ENCODE peak calls at places on chromosomes 5 and 9, in eight cellular contexts. R, A, N, Q, T, O, X and B are unnamed samples.

GRCh38 chr9:134326754-134327526 is 685 bp downstream of the RXRA start:
- DNase-seq in X (peak; percentile 31), N (peak; percentile 60), O (peak; percentile 25), Q (peak; percentile 31), R (peak; percentile 48), T (no peak), A (peak; percentile 60), B (no peak)

GRCh38 chr5:95799181-95799835 is 23.2 kb downstream of the GLRX start:
- DNase-seq in Q (no peak), O (no peak), A (no peak), T (no peak), R (no peak), N (no peak), X (no peak), B (no peak)

GRCh38 chr9:123368481-123369153 is 12.6 kb downstream of the CRB2 start:
- DNase-seq in R (no peak), A (no peak), X (no peak), T (no peak), Q (no peak), N (no peak), O (no peak), B (no peak)

GRCh38 chr5:151660616-151661015 is 26.1 kb downstream of the SPARC start:
- DNase-seq in R (peak; percentile 76), O (peak; percentile 61), A (no peak), Q (peak; percentile 84), X (peak; percentile 80), T (no peak), N (no peak), B (peak; percentile 86)

GRCh38 chr9:95721132-95721531 is 154.4 kb upstream of the ERCC6L2 start:
- DNase-seq in Q (no peak), R (no peak), A (no peak), X (no peak), T (no peak), O (no peak), N (no peak), B (no peak)

GRCh38 chr5:112986224-112986623 is 9.6 kb downstream of the DCP2 start:
- DNase-seq in T (peak; percentile 44), O (no peak), Q (no peak), N (no peak), X (no peak), A (no peak), R (no peak), B (no peak)

GRCh38 chr5:74579215-74579614 is 61.3 kb downstream of the ENC1 start:
- DNase-seq in O (no peak), R (peak; percentile 95), A (no peak), N (no peak), Q (no peak), X (no peak), T (no peak), B (no peak)

GRCh38 chr9:125511780-125512179 is 195.2 kb downstream of the MAPKAP1 start:
- DNase-seq in R (no peak), Q (no peak), A (no peak), X (no peak), O (peak; percentile 19), N (no peak), T (no peak), B (peak; percentile 20)

GRCh38 chr9:21402387-21403247 is 6.3 kb upstream of the IFNA8 start:
- DNase-seq in A (peak; percentile 33), R (no peak), O (no peak), Q (no peak), T (peak; percentile 18), X (no peak), N (no peak), B (no peak)

GRCh38 chr5:57683036-57683600 is 200.5 kb upstream of the ACTBL2 start:
- DNase-seq in R (peak; percentile 21), N (no peak), A (no peak), X (peak; percentile 58), Q (peak; percentile 67), O (peak; percentile 48), T (no peak), B (no peak)

GRCh38 chr9:86353591-86354047 is 591 bp downstream of the TUT7 start:
- DNase-seq in X (peak; percentile 27), Q (no peak), N (no peak), R (no peak), T (peak; percentile 21), O (peak; percentile 81), A (peak; percentile 33), B (peak; percentile 13)

GRCh38 chr9:82548030-82548429 is 514.9 kb downstream of the RASEF start:
- DNase-seq in N (no peak), A (no peak), Q (no peak), X (no peak), R (no peak), O (no peak), T (no peak), B (no peak)

GRCh38 chr9:9214052-9214451 is 1398.8 kb downstream of the PTPRD start:
- DNase-seq in Q (no peak), T (no peak), X (no peak), R (no peak), N (no peak), O (no peak), A (no peak), B (no peak)

GRCh38 chr9:92373167-92373566 is 31.2 kb downstream of the OGN start:
- DNase-seq in A (no peak), X (no peak), Q (no peak), O (no peak), T (no peak), R (no peak), N (no peak), B (no peak)

GRCh38 chr5:53936481-53937352 is 373.7 kb downstream of the ARL15 start:
- DNase-seq in Q (no peak), R (no peak), T (no peak), X (peak; percentile 36), O (no peak), N (no peak), A (no peak), B (peak; percentile 19)

GRCh38 chr5:77292026-77292757 is 81.7 kb downstream of the PDE8B start:
- DNase-seq in A (no peak), N (no peak), X (peak; percentile 25), Q (peak; percentile 68), R (peak; percentile 78), T (no peak), O (no peak), B (peak; percentile 85)

GRCh38 chr9:5587024-5587423 is 41.9 kb upstream of the RIC1 start:
- DNase-seq in A (no peak), Q (peak; percentile 95), R (peak; percentile 80), T (no peak), O (peak; percentile 93), X (peak; percentile 78), N (no peak), B (peak; percentile 81)

GRCh38 chr9:135611875-135612209 is 27.5 kb downstream of the GLT6D1 start:
- DNase-seq in Q (no peak), R (no peak), T (no peak), A (no peak), O (no peak), X (no peak), N (no peak), B (no peak)

GRCh38 chr5:109759304-109759703 is 69.6 kb downstream of the MAN2A1 start:
- DNase-seq in A (no peak), N (no peak), X (peak; percentile 52), O (peak; percentile 41), R (no peak), T (no peak), Q (peak; percentile 60), B (peak; percentile 29)

GRCh38 chr9:61673664-61674381 is 484.0 kb downstream of the SPATA31A7 start:
- DNase-seq in R (no peak), A (no peak), T (no peak), O (no peak), X (no peak), N (no peak), Q (no peak), B (no peak)

DNA sequence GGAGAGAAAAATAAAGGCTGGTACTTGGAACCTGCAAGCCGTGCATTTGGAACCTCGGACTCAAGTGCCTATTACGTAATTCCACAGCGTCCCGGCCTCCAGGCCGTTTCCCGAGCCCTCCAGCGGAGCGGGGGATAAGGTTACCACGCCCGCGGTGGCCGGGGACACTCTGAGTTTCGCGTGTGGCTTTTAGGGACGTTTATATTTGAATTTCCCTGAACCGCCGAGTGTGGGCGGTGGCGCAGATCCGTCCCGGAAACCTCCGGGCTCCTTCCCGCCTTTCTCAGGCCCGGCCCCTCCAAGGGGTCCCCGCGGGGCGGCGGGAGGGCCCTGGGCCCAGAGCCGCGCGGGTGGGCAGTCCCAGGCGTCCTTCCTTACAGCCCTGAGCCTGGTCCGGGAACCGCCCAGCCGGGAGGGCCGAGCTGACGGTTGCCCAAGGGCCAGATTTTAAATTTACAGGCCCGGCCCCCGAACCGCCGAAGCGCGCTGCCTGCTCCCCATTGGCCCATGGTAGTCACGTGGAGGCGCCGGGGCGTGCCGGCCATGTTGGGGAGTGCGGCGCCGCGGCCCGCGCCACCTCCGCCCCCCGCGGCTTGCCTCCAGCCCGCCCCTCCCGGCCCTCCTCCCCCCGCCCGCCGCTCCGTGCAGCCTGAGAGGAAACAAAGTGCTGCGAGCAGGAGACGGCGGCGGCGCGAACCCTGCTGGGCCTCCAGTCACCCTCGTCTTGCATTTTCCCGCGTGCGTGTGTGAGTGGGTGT is at the start of gene LMNB1:
- DNase-seq in O (peak; percentile 95), N (peak; percentile 96), R (peak; percentile 95), A (peak; percentile 81), T (peak; percentile 98), Q (peak; percentile 94), X (peak; percentile 94), B (peak; percentile 93)
- TF ChIP-seq CTCF in O (no peak), N (no peak), R (no peak), A (no peak), T (peak; percentile 3), Q (no peak), X (no peak), B (no peak)

GRCh38 chr5:148125641-148126040 is 42.7 kb upstream of the SPINK14 start:
- DNase-seq in Q (peak; percentile 8), X (peak; percentile 28), N (no peak), T (no peak), A (no peak), R (peak; percentile 11), O (peak; percentile 52), B (no peak)
- TF ChIP-seq CTCF in Q (no peak), X (peak; percentile 32), N (no peak), T (peak; percentile 8), A (no peak), R (no peak), O (peak; percentile 32), B (no peak)

GRCh38 chr5:65037845-65038815 is 269.4 kb downstream of the CWC27 start:
- DNase-seq in T (peak; percentile 65), N (no peak), R (no peak), O (peak; percentile 45), A (peak; percentile 24), X (no peak), Q (no peak), B (no peak)
- TF ChIP-seq CTCF in T (peak; percentile 75), N (peak; percentile 28), R (no peak), O (peak; percentile 45), A (peak; percentile 23), X (peak; percentile 32), Q (peak; percentile 18), B (peak; percentile 70)

DNA sequence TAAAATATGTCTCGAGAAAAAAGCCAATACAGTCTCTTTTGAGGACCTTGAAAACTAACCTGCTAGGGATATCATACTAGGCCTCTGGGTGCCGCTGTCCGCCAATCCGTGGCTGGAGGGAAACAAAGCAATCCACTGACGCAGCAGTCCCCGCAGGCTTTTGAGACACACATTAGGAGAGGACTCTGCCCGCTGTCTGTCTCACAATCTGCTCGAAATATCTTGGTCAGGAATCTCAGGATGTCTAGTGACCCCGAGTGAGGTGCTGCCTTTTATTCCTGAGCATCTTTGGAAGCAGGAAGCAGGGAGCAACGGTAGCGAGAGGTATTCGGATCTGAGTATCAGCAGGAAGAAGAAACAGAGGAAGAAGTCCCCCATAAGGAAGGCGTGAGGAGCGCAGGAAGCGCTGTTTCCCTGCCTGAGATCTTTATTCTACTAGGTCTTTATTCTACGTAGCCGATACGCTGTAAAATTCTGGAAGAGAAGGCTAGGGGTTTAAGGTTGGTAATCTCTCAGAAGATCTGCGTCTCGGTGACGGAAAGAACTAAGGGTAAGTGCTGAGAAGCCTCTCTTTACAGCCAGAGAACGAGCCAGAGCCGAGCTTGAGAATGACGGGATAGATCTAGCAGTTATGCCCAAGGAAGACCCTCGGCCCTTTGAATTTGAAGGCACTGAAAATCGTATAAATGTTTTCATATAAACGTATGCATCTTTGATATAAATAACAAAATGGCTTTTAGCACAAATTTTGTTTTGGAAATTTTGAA is 4.0 kb upstream of the PCDHGA1 start:
- DNase-seq in O (peak; percentile 58), X (peak; percentile 71), T (peak; percentile 72), A (no peak), Q (peak; percentile 82), N (peak; percentile 62), R (peak; percentile 77), B (peak; percentile 82)
- TF ChIP-seq CTCF in O (peak; percentile 49), X (peak; percentile 78), T (peak; percentile 46), A (peak; percentile 9), Q (peak; percentile 81), N (peak; percentile 44), R (peak; percentile 77), B (peak; percentile 80)